ENCODE peak calls at places on chromosomes 12 and 14, in four cellular contexts. J is K562, G is WTC11, E is GM12878. M is an unnamed sample.

GRCh38 chr12:54206807-54207206 is 18.0 kb upstream of the SMUG1 start:
- DNase-seq in J (no peak), G (no peak), E (no peak), M (no peak)

GRCh38 chr12:58148405-58148804 is 207.0 kb downstream of the ATP23 start:
- DNase-seq in J (peak; percentile 16), G (no peak), E (no peak), M (no peak)

GRCh38 chr12:108234155-108234554 is 105.0 kb downstream of the CMKLR1 start:
- DNase-seq in J (no peak), G (no peak), E (no peak), M (no peak)

GRCh38 chr12:50786498-50787231 is 22.8 kb downstream of the ATF1 start:
- DNase-seq in J (no peak), G (no peak), E (no peak), M (peak; percentile 90)

GRCh38 chr12:578743-579449 is 84.3 kb downstream of the NINJ2 start:
- DNase-seq in J (no peak), G (no peak), E (no peak), M (no peak)

GRCh38 chr12:14399871-14400270 is 34.4 kb downstream of the ATF7IP start:
- DNase-seq in J (no peak), G (no peak), E (no peak), M (no peak)

GRCh38 chr12:65613692-65614091 is 210.6 kb upstream of the HMGA2 start:
- DNase-seq in J (no peak), G (no peak), E (no peak), M (peak; percentile 57)

GRCh38 chr14:76781648-76782051 is 20.4 kb downstream of the VASH1 start:
- DNase-seq in J (no peak), G (no peak), E (no peak), M (no peak)

GRCh38 chr12:112852810-112853209 is 54.0 kb upstream of the OAS1 start:
- DNase-seq in J (no peak), G (no peak), E (no peak), M (no peak)

GRCh38 chr12:52603314-52603713 is 2.1 kb upstream of the KRT72 start:
- DNase-seq in J (no peak), G (no peak), E (no peak), M (no peak)

GRCh38 chr12:570949-571794 is 92.1 kb downstream of the NINJ2 start:
- DNase-seq in J (peak; percentile 40), G (peak; percentile 68), E (no peak), M (peak; percentile 58)

GRCh38 chr12:92070864-92071445 is 74.7 kb downstream of the BTG1 start:
- DNase-seq in J (no peak), G (no peak), E (no peak), M (peak; percentile 90)

GRCh38 chr12:68028647-68029046 is 39.4 kb downstream of the IFNG-AS1 start:
- DNase-seq in J (no peak), G (no peak), E (no peak), M (no peak)

GRCh38 chr12:21220266-21220665 is 89.3 kb downstream of the SLCO1B1 start:
- DNase-seq in J (no peak), G (no peak), E (no peak), M (no peak)

GRCh38 chr12:21219206-21219605 is 88.2 kb downstream of the SLCO1B1 start:
- DNase-seq in J (no peak), G (no peak), E (no peak), M (no peak)

GRCh38 chr12:21223930-21224329 is 92.9 kb downstream of the SLCO1B1 start:
- DNase-seq in J (no peak), G (no peak), E (no peak), M (no peak)

GRCh38 chr12:21221072-21221471 is 90.1 kb downstream of the SLCO1B1 start:
- DNase-seq in J (no peak), G (no peak), E (no peak), M (no peak)

DNA sequence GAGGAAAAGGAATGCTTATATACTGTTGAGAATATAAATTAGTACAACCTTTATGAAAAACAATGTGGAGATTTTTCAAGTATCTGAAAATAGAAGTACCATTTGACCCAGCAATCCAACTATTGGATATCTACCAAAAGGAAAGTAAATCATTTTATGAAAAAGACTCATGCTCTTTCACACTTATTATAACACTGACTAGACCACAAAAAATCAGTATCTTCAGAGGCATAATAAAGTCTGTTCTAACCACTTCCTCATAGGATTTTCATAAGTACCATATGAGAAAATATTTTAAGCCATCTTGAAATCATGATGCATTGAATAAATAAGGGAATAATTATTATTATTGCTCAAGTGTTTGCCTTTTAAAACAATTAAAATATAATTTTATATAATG is 90.8 kb downstream of the SLCO1B1 start:
- DNase-seq in J (no peak), G (no peak), E (no peak), M (no peak)
- TF ChIP-seq ETV6 in J (no peak), G (no peak), E (no peak), M (no peak)

DNA sequence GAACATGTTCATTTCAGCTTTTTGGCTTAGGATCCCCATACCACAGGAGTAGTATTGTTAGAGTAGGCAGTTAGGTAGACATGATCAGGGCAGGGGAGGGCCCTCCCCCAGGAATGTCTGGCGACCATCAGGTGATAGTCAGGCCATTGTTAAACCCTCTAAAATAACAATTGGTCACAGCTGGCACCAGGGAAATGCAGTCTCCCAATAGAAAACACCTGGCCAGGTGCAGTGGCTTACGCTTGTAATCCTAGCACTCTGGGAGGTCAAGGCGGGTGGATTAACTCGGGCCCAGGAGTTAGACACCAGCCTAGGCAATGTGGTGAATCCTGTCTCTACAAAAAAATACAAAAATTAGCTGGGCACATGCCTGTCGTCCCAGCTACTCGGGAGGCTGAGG is 187.1 kb downstream of the MON2 start:
- DNase-seq in J (no peak), G (peak; percentile 84), E (no peak), M (no peak)
- TF ChIP-seq ETV6 in J (no peak), G (peak; percentile 79), E (no peak), M (no peak)

GRCh38 chr14:86802726-86803125 is 1190.3 kb downstream of the GALC start:
- DNase-seq in J (no peak), G (no peak), E (no peak), M (no peak)
- TF ChIP-seq ETV6 in J (no peak), G (no peak), E (no peak), M (no peak)

GRCh38 chr12:100779191-100779590 is 15.4 kb upstream of the ANO4 start:
- DNase-seq in J (no peak), G (no peak), E (no peak), M (no peak)
- TF ChIP-seq ETV6 in J (no peak), G (no peak), E (no peak), M (no peak)

DNA sequence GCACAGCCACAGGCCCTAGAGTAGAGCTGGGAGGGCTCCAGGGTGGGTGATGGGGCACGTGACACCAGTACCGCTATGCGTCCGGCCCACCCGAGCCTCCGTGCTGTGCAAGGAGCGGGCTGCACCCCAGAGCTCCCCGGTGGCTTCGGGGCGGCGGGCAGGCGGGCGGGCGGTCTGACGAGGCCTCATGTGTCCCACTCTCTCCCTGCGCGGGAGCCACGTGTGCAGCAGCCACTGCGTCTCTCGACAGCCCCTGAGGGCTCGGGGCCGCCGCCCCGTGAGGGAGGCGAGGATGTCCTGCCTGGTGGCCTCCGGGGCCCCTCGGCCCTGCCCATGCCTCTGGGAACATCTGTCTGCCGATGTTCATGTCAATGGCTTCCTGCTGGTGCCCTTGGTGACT is 51.2 kb upstream of the FBRSL1 start:
- DNase-seq in J (no peak), G (no peak), E (no peak), M (no peak)
- TF ChIP-seq ETV6 in J (no peak), G (no peak), E (no peak), M (no peak)

DNA sequence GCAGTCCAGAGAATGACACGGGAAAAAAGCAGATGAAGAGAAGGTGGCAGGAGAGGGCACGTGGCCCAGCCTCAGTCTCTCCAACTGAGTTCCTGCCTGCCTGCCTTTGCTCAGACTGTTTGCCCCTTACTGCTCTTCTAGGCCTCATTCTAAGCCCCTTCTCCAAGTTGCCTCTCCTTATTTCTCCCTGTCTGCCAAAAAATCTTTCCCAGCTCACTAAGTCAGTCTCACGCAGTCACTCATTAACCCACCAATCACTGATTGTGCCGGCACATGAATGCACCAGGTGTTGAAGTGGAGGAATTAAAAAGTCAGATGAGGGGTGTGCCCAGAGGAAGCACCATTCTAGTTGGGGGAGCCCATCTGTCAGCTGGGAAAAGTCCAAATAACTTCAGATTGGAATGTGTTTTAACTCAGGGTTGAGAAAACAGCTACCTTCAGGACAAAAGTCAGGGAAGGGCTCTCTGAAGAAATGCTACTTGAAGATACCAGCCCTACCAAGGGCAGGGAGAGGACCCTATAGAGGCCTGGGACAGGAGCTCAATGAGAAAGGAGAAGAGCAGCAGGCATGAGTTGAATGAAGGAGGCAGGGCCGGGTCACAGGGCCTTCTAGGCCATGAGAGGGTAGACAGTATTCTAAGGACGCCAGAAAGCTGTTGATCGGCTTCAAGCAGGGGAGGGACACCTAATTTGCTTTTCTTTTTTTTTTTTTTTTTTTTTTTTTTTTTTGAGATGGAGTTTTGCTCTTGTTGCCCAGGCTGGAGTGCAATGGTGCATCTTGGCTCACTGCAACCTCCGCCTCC is 40.9 kb downstream of the DAD1 start:
- DNase-seq in J (no peak), G (no peak), E (no peak), M (no peak)
- TF ChIP-seq ETV6 in J (no peak), G (no peak), E (no peak), M (no peak)

GRCh38 chr14:51969852-51970251 is 19.5 kb upstream of the RTRAF start:
- DNase-seq in J (no peak), G (no peak), E (no peak), M (no peak)

GRCh38 chr14:51963164-51963733 is 26.1 kb upstream of the RTRAF start:
- DNase-seq in J (no peak), G (no peak), E (no peak), M (no peak)

GRCh38 chr14:51962678-51963077 is 26.7 kb upstream of the RTRAF start:
- DNase-seq in J (no peak), G (no peak), E (no peak), M (no peak)

GRCh38 chr14:51972566-51972965 is 16.8 kb upstream of the RTRAF start:
- DNase-seq in J (no peak), G (no peak), E (no peak), M (no peak)

GRCh38 chr14:51967521-51967920 is 21.8 kb upstream of the RTRAF start:
- DNase-seq in J (no peak), G (no peak), E (no peak), M (no peak)
- TF ChIP-seq ETV6 in J (no peak), G (no peak), E (no peak), M (no peak)